ENCODE peak calls at places on chromosomes 5 and 9, in seven cellular contexts. C is neural progenitor cell; P is CD8-positive, alpha-beta T cell; O is progenitor cell of endocrine pancreas; S is stimulated activated naive CD8-positive, alpha-beta T cell treated with anti-CD3 and anti-CD28 coated beads, Interleukin-15, Interleukin-2, amounts not matched to agents 100 U/mL and 50 U/mL, for 24 hours; N is AG09319; B is body of pancreas. X is an unnamed sample.
A peak's percentile ranks its signal among the peaks of the same experiment; 100 is the strongest.

GRCh38 chr9:128245293-128246151 is 30.3 kb downstream of the GOLGA2 start:
- DNase-seq in C (no peak), S (no peak), N (no peak), P (no peak), O (no peak), B (peak; percentile 23), X (no peak)

GRCh38 chr5:146620031-146620662 is 104.2 kb upstream of the GPR151 start:
- DNase-seq in N (no peak), C (no peak), B (no peak), O (no peak), P (no peak), S (no peak), X (no peak)

GRCh38 chr5:175598774-175599173 is 59.1 kb upstream of the HRH2 start:
- DNase-seq in B (no peak), C (no peak), S (no peak), P (no peak), N (no peak), O (no peak), X (no peak)

GRCh38 chr9:137141976-137142936 is 3.3 kb downstream of the GRIN1 start:
- DNase-seq in C (peak; percentile 0), P (no peak), N (no peak), O (no peak), B (no peak), S (no peak), X (no peak)

GRCh38 chr9:122719218-122719617 is 4.6 kb upstream of the OR1L4 start:
- DNase-seq in B (no peak), O (no peak), C (no peak), S (no peak), N (no peak), P (no peak), X (no peak)

GRCh38 chr5:171512397-171512796 is 93.0 kb downstream of the FGF18 start:
- DNase-seq in P (no peak), C (no peak), O (no peak), B (no peak), N (no peak), S (no peak), X (no peak)

GRCh38 chr5:175712681-175713085 is 54.8 kb downstream of the HRH2 start:
- DNase-seq in B (no peak), S (no peak), O (no peak), P (no peak), N (no peak), C (no peak), X (no peak)

GRCh38 chr9:81557957-81558791 is 131.2 kb downstream of the TLE1 start:
- DNase-seq in S (no peak), N (peak; percentile 94), P (no peak), O (no peak), C (no peak), B (peak; percentile 68), X (no peak)

GRCh38 chr9:121743441-121744001 is 92.1 kb downstream of the DAB2IP start:
- DNase-seq in P (no peak), S (no peak), C (peak; percentile 94), O (peak; percentile 70), B (peak; percentile 94), N (peak; percentile 69), X (no peak)

GRCh38 chr5:157115502-157115901 is 6.7 kb upstream of the HAVCR2 start:
- DNase-seq in P (no peak), B (no peak), C (no peak), O (no peak), N (no peak), S (no peak), X (no peak)

GRCh38 chr5:6356578-6357164 is 21.7 kb downstream of the MED10 start:
- DNase-seq in P (no peak), N (no peak), C (no peak), S (no peak), B (no peak), O (no peak), X (no peak)

GRCh38 chr5:62720036-62720441 is 141.4 kb downstream of the LRRC70 start:
- DNase-seq in O (peak; percentile 29), B (peak; percentile 8), N (no peak), C (peak; percentile 69), P (no peak), S (peak; percentile 4), X (peak; percentile 52)

GRCh38 chr5:132764051-132764450 is 13.0 kb downstream of the SEPTIN8 start:
- DNase-seq in C (no peak), N (no peak), O (no peak), B (no peak), P (no peak), S (no peak), X (no peak)

GRCh38 chr5:143432658-143433239 is 29.3 kb upstream of the NR3C1 start:
- DNase-seq in C (no peak), B (no peak), N (no peak), P (no peak), O (no peak), S (no peak), X (no peak)

GRCh38 chr9:130870491-130871381 is 25.9 kb downstream of the QRFP start:
- DNase-seq in P (no peak), O (no peak), C (no peak), N (no peak), B (no peak), S (no peak), X (peak; percentile 81)

GRCh38 chr5:149962040-149962439 is 1.5 kb downstream of the SLC26A2 start:
- DNase-seq in C (peak; percentile 27), O (no peak), P (no peak), S (no peak), N (no peak), B (no peak), X (peak; percentile 42)

GRCh38 chr9:36462245-36462644 is 62.2 kb upstream of the RNF38 start:
- DNase-seq in O (no peak), N (no peak), S (no peak), P (no peak), C (no peak), B (no peak), X (no peak)

GRCh38 chr5:59665086-59665831 is 228.3 kb downstream of the PDE4D start:
- DNase-seq in S (no peak), O (no peak), C (no peak), P (no peak), N (no peak), B (no peak), X (no peak)

GRCh38 chr5:91126888-91127287 is 256.2 kb downstream of the ARRDC3 start:
- DNase-seq in P (no peak), N (no peak), C (no peak), B (peak; percentile 46), S (no peak), O (no peak), X (no peak)

GRCh38 chr5:141914154-141914743 is 9.4 kb upstream of the DELE1 start:
- DNase-seq in S (peak; percentile 50), P (no peak), B (peak; percentile 47), N (no peak), C (peak; percentile 78), O (peak; percentile 41), X (peak; percentile 55)

GRCh38 chr9:70506159-70506558 is 91.7 kb upstream of the KLF9 start:
- DNase-seq in O (no peak), C (no peak), N (no peak), B (no peak), P (no peak), S (no peak), X (no peak)

GRCh38 chr5:172607213-172607793 is 33.8 kb upstream of the NEURL1B start:
- DNase-seq in B (peak; percentile 47), P (no peak), N (no peak), C (no peak), S (no peak), O (no peak), X (no peak)

GRCh38 chr9:93958875-93959682 is 3.9 kb upstream of the BARX1 start:
- DNase-seq in B (no peak), S (no peak), N (no peak), P (no peak), O (no peak), C (peak; percentile 60), X (peak; percentile 58)

GRCh38 chr5:7047862-7048261 is 334.6 kb downstream of the TENT4A start:
- DNase-seq in B (peak; percentile 86), N (no peak), C (no peak), O (no peak), P (no peak), S (no peak), X (no peak)

GRCh38 chr5:59863777-59864176 is 29.7 kb downstream of the PDE4D start:
- DNase-seq in P (no peak), O (no peak), C (no peak), N (no peak), S (no peak), B (no peak), X (no peak)

GRCh38 chr9:79120533-79121315 is 451.0 kb upstream of the TLE4 start:
- DNase-seq in P (no peak), S (no peak), B (no peak), O (no peak), N (no peak), C (no peak), X (no peak)

GRCh38 chr9:98603821-98604383 is 104.8 kb downstream of the GABBR2 start:
- DNase-seq in N (no peak), B (no peak), P (no peak), C (no peak), O (no peak), S (no peak), X (no peak)

GRCh38 chr9:90815183-90815943 is 13.7 kb downstream of the SYK start:
- DNase-seq in C (no peak), O (no peak), P (no peak), S (peak; percentile 37), B (peak; percentile 27), N (no peak), X (no peak)

GRCh38 chr5:13780081-13780480 is 164.4 kb downstream of the DNAH5 start:
- DNase-seq in P (no peak), B (no peak), O (no peak), N (no peak), C (no peak), S (no peak), X (no peak)

GRCh38 chr9:134215395-134215708 is 51.0 kb upstream of the RNU6ATAC start:
- DNase-seq in B (no peak), C (no peak), S (no peak), P (no peak), O (no peak), N (no peak), X (no peak)

GRCh38 chr9:76135902-76136301 is 245.4 kb downstream of the PCSK5 start:
- DNase-seq in S (no peak), O (no peak), N (peak; percentile 28), B (no peak), P (no peak), C (no peak), X (no peak)

GRCh38 chr5:112228672-112229071 is 190.4 kb downstream of the EPB41L4A start:
- DNase-seq in P (no peak), B (peak; percentile 94), C (no peak), N (peak; percentile 3), O (no peak), S (no peak), X (no peak)

X was measured in GM13977.